ENCODE peak calls at places on chromosome 17, in five cellular contexts. P is upper lobe of right lung; W is sigmoid colon; T is CD4-positive, alpha-beta T cell; L is A549. J is an unnamed sample.

GRCh38 chr17:36514856-36515255 is 19.8 kb downstream of the MYO19 start:
- DNase-seq in L (no peak), P (no peak), T (no peak), W (no peak), J (no peak)

GRCh38 chr17:31309525-31309924 is 4.3 kb downstream of the EVI2B start:
- DNase-seq in L (no peak), P (no peak), W (no peak), T (no peak), J (no peak)

GRCh38 chr17:43832168-43832975 is 574 bp downstream of the MPP3 start:
- DNase-seq in L (peak; percentile 76), T (no peak), W (peak; percentile 79), P (peak; percentile 82), J (peak; percentile 34)

GRCh38 chr17:48100160-48100559 is 1.1 kb downstream of the CBX1 start:
- DNase-seq in L (no peak), W (peak; percentile 4), P (no peak), T (no peak), J (no peak)

GRCh38 chr17:79242873-79243602 is 168.4 kb downstream of the ENGASE start:
- DNase-seq in T (no peak), W (no peak), P (no peak), L (no peak), J (no peak)

GRCh38 chr17:44318077-44318892 is 6.3 kb downstream of the SLC25A39 start:
- DNase-seq in T (no peak), W (no peak), L (no peak), P (no peak), J (no peak)

GRCh38 chr17:8436169-8436932 is 667 bp downstream of the NDEL1 start:
- DNase-seq in W (peak; percentile 83), P (peak; percentile 90), T (peak; percentile 36), L (peak; percentile 64), J (no peak)

GRCh38 chr17:8393470-8394231 is 4.0 kb downstream of the RNF222 start:
- DNase-seq in L (no peak), T (peak; percentile 27), P (no peak), W (no peak), J (no peak)

GRCh38 chr17:29216856-29217255 is 29.8 kb upstream of the CRYBA1 start:
- DNase-seq in L (no peak), W (no peak), P (no peak), T (no peak), J (peak; percentile 60)

GRCh38 chr17:4492762-4493561 is 5.7 kb upstream of the SPNS2 start:
- DNase-seq in L (peak; percentile 51), T (no peak), P (no peak), W (no peak), J (peak; percentile 70)

GRCh38 chr17:36486204-36487194 is at the start of gene ZNHIT3:
- DNase-seq in T (peak; percentile 84), P (peak; percentile 94), L (peak; percentile 95), W (peak; percentile 95), J (peak; percentile 86)

GRCh38 chr17:40122466-40122943 is 734 bp downstream of the MSL1 start:
- DNase-seq in L (peak; percentile 62), T (no peak), W (peak; percentile 85), P (peak; percentile 85), J (no peak)

GRCh38 chr17:77592503-77592902 is 366.0 kb upstream of the TNRC6C start:
- DNase-seq in W (no peak), T (no peak), P (no peak), L (no peak), J (no peak)

GRCh38 chr17:32546031-32546444 is 59.2 kb downstream of the CDK5R1 start:
- DNase-seq in W (no peak), L (no peak), P (no peak), T (no peak), J (no peak)

GRCh38 chr17:77753246-77753645 is 205.3 kb upstream of the TNRC6C start:
- DNase-seq in L (no peak), W (no peak), T (no peak), P (peak; percentile 17), J (no peak)

GRCh38 chr17:10646393-10646990 is 10.6 kb downstream of the MYH3 start:
- DNase-seq in W (peak; percentile 77), T (peak; percentile 63), P (no peak), L (peak; percentile 74), J (no peak)

GRCh38 chr17:18948476-18949006 is 3.4 kb upstream of the SLC5A10 start:
- DNase-seq in T (no peak), W (no peak), P (peak; percentile 52), L (no peak), J (no peak)

GRCh38 chr17:46031440-46031839 is 32.4 kb downstream of the STH start:
- DNase-seq in T (no peak), P (no peak), L (no peak), W (no peak), J (no peak)

GRCh38 chr17:51144266-51145022 is 8.9 kb upstream of the NME1 start:
- DNase-seq in T (no peak), L (no peak), W (no peak), P (no peak), J (no peak)

GRCh38 chr17:8076502-8077266 is 10.8 kb downstream of the ALOX12B start:
- DNase-seq in W (no peak), T (no peak), P (no peak), L (no peak), J (no peak)

GRCh38 chr17:31522284-31522931 is 130.9 kb downstream of the RAB11FIP4 start:
- DNase-seq in L (no peak), P (no peak), W (no peak), T (no peak), J (no peak)

GRCh38 chr17:41635121-41636097 is 11.0 kb upstream of the KRT17 start:
- DNase-seq in L (no peak), T (no peak), W (no peak), P (no peak), J (no peak)

GRCh38 chr17:199195-199604 is 17.8 kb upstream of the DOC2B start:
- DNase-seq in W (peak; percentile 60), P (no peak), T (no peak), L (no peak), J (no peak)

DNA sequence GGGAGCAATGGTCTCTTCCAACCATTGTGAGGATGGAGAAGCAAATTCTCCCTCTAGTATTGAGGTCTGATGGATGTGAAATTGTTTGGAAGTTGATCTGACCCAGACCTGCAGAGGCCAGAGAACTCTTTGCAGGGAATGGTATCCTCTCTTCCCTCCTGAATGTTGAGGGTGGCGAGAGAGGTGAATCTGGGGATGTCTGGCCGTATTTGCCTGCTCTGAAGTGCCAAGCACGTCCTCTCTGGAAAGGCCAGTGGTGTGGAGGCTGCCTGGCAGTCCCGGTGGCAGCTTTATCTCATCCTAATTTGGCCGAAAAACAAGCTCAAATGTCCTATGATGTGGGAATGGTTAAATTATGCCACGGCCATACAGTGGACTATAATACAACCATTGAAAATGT is 30.7 kb downstream of the WSCD1 start:
- DNase-seq in L (no peak), P (no peak), W (no peak), T (no peak), J (no peak)
- H3K27ac ChIP-seq in L (no peak overlapping the region), P (no peak overlapping the region), W (no peak overlapping the region), T (no peak overlapping the region), J (no peak overlapping the region)

GRCh38 chr17:60629120-60629519 is 29.1 kb downstream of the PPM1D start:
- DNase-seq in W (no peak), L (no peak), P (no peak), T (no peak), J (no peak)

GRCh38 chr17:60628252-60628889 is 28.4 kb downstream of the PPM1D start:
- DNase-seq in T (no peak), L (no peak), P (no peak), W (no peak), J (no peak)

GRCh38 chr17:60627113-60627512 is 27.1 kb downstream of the PPM1D start:
- DNase-seq in L (no peak), P (no peak), T (no peak), W (no peak), J (no peak)

GRCh38 chr17:60631119-60631518 is 31.1 kb downstream of the PPM1D start:
- DNase-seq in P (no peak), W (no peak), T (no peak), L (no peak), J (no peak)

GRCh38 chr17:60630352-60630751 is 30.4 kb downstream of the PPM1D start:
- DNase-seq in T (no peak), W (no peak), P (no peak), L (no peak), J (no peak)
- H3K27ac ChIP-seq in T (no peak overlapping the region), W (no peak overlapping the region), P (no peak overlapping the region), L (no peak overlapping the region), J (no peak overlapping the region)

GRCh38 chr17:69592692-69593350 is 178.3 kb downstream of the MAP2K6 start:
- DNase-seq in W (no peak), P (no peak), T (no peak), L (no peak), J (no peak)
- H3K27ac ChIP-seq in W (no peak overlapping the region), P (no peak overlapping the region), T (no peak overlapping the region), L (no peak overlapping the region), J (no peak overlapping the region)

GRCh38 chr17:15981208-15981607 is 18.3 kb downstream of the ZSWIM7 start:
- DNase-seq in L (no peak), P (no peak), W (no peak), T (no peak), J (no peak)
- H3K27ac ChIP-seq in L (peak overlapping the region; percentile 48), P (no peak overlapping the region), W (no peak overlapping the region), T (no peak overlapping the region), J (peak overlapping the region; percentile 47)

GRCh38 chr17:2931901-2932300 is 131.5 kb downstream of the OR1D5 start:
- DNase-seq in P (no peak), W (no peak), T (no peak), L (no peak), J (no peak)
- H3K27ac ChIP-seq in P (no peak overlapping the region), W (no peak overlapping the region), T (no peak overlapping the region), L (peak overlapping the region; percentile 67), J (no peak overlapping the region)